ENCODE peak calls at places on chromosomes 16 and 17, in seven cellular contexts. L, V, D, B, Y, E and H are unnamed samples.

GRCh38 chr16:3065742-3066439 is 451 bp downstream of the IL32 start:
- DNase-seq in L (no peak), V (no peak), D (no peak), B (no peak), Y (no peak), E (no peak), H (no peak)

GRCh38 chr17:71760062-71760720 is 360.6 kb upstream of the SOX9 start:
- DNase-seq in L (no peak), V (no peak), D (no peak), B (no peak), Y (no peak), E (no peak), H (no peak)

GRCh38 chr17:66930933-66931332 is 33.6 kb upstream of the CACNG4 start:
- DNase-seq in L (no peak), V (peak), D (no peak), B (peak), Y (no peak), E (no peak), H (no peak)

GRCh38 chr17:63537001-63537400 is 13.3 kb upstream of the DCAF7 start:
- DNase-seq in L (no peak), V (no peak), D (no peak), B (peak), Y (no peak), E (no peak), H (no peak)

GRCh38 chr17:30379303-30380105 is 777 bp downstream of the CPD start:
- DNase-seq in L (no peak), V (no peak), D (peak), B (peak), Y (peak), E (peak), H (no peak)

GRCh38 chr16:49015189-49015540 is 266.5 kb downstream of the CBLN1 start:
- DNase-seq in L (no peak), V (no peak), D (peak), B (no peak), Y (no peak), E (no peak), H (peak)

GRCh38 chr16:75836377-75837010 is 110.2 kb upstream of the CPHXL start:
- DNase-seq in L (no peak), V (no peak), D (no peak), B (no peak), Y (no peak), E (no peak), H (no peak)

GRCh38 chr16:52549011-52549692 is 2.2 kb upstream of the TOX3 start:
- DNase-seq in L (no peak), V (peak), D (no peak), B (no peak), Y (no peak), E (no peak), H (no peak)

GRCh38 chr16:12124742-12125141 is 148.2 kb downstream of the SNX29 start:
- DNase-seq in L (no peak), V (no peak), D (no peak), B (no peak), Y (no peak), E (no peak), H (no peak)

DNA sequence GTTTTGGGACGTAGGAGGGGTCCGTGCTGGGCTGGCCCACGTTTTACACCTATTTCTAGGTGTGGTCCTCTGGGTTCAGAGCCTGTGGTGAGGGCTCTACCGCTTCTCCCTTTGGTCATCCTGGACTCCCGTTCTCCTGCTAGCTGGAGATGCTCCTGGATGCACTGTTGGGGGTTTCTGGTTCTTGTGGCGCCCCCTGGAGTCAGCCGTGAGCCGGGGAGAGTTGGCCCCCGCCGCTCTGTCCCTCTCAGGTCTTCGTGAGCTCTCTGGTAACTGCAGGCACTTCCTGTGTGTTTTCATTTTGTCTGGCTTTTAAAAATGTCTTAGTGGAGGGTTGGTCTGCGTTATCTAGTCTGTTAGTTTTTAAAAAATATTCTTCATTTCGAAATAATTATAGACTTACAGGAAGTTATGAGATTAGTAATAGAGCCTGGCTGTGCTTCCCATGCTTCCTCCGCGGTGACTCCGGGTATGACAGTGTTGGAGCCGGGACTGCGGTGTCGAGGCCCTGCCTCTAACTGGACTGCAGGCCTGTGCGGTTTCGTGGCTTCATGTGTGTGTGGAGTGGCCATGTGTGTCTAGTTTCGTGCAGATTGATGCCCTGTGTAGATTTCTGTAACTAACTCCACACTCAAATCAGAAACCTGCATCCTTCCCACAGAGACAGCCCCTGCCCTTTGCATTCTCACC is 78.0 kb upstream of the ZNF750 start:
- DNase-seq in L (no peak), V (peak), D (no peak), B (no peak), Y (peak), E (peak), H (no peak)
- TF ChIP-seq CTCF in L (no peak), V (peak), D (no peak), B (peak), Y (peak), E (peak), H (peak)

GRCh38 chr16:86508028-86508946 is 2.0 kb upstream of the FOXF1 start:
- DNase-seq in L (no peak), V (no peak), D (no peak), B (no peak), Y (no peak), E (no peak), H (no peak)
- TF ChIP-seq POLR2A in L (no peak), V (no peak), D (no peak), B (no peak), Y (no peak), E (no peak), H (peak)

GRCh38 chr17:81003711-81004335 is 12.2 kb downstream of the CHMP6 start:
- DNase-seq in L (no peak), V (no peak), D (no peak), B (no peak), Y (no peak), E (no peak), H (no peak)
- H3K4me3 ChIP-seq in L (peak), V (no peak), D (no peak), B (no peak), Y (no peak), E (no peak), H (peak)

GRCh38 chr16:70699696-70700095 is 13.8 kb upstream of the MTSS2 start:
- DNase-seq in L (no peak), V (no peak), D (no peak), B (no peak), Y (no peak), E (no peak), H (no peak)

GRCh38 chr16:70696952-70697600 is 11.2 kb upstream of the MTSS2 start:
- DNase-seq in L (peak), V (no peak), D (no peak), B (no peak), Y (no peak), E (no peak), H (no peak)

GRCh38 chr16:70696368-70696767 is 10.5 kb upstream of the MTSS2 start:
- DNase-seq in L (no peak), V (no peak), D (no peak), B (no peak), Y (no peak), E (no peak), H (no peak)

GRCh38 chr16:70698901-70699300 is 13.0 kb upstream of the MTSS2 start:
- DNase-seq in L (no peak), V (no peak), D (no peak), B (no peak), Y (no peak), E (no peak), H (no peak)

GRCh38 chr16:70697601-70698170 is 11.8 kb upstream of the MTSS2 start:
- DNase-seq in L (no peak), V (no peak), D (no peak), B (no peak), Y (no peak), E (no peak), H (no peak)
- TF ChIP-seq CTCF in L (no peak), V (no peak), D (no peak), B (peak), Y (peak), E (no peak), H (no peak)